ENCODE peak calls at places on chromosomes 1 and 21, in five cellular contexts. S is stomach, V is endothelial cell, W is anterior cingulate cortex, Z is NCI-H1930. F is an unnamed sample.

GRCh38 chr1:62879962-62880361 is 96.0 kb downstream of the ATG4C start:
- DNase-seq in S (no peak), V (no peak), W (no peak), Z (no peak), F (no peak)

GRCh38 chr1:242546849-242547724 is 22.6 kb upstream of the PLD5 start:
- DNase-seq in S (no peak), V (no peak), W (no peak), Z (no peak), F (no peak)

GRCh38 chr1:164605254-164606091 is 46.5 kb downstream of the PBX1 start:
- DNase-seq in S (no peak), V (no peak), W (no peak), Z (no peak), F (no peak)

GRCh38 chr21:31932470-31932764 is 59.6 kb downstream of the HUNK start:
- DNase-seq in S (no peak), V (no peak), W (no peak), Z (no peak), F (no peak)

GRCh38 chr1:17605582-17606344 is 66.3 kb downstream of the ARHGEF10L start:
- DNase-seq in S (peak), V (no peak), W (no peak), Z (no peak), F (no peak)

GRCh38 chr1:98210064-98210463 is 289.2 kb upstream of the DPYD start:
- DNase-seq in S (no peak), V (no peak), W (no peak), Z (no peak), F (no peak)

GRCh38 chr1:9028921-9029715 is 2.9 kb upstream of the SLC2A7 start:
- DNase-seq in S (no peak), V (no peak), W (no peak), Z (no peak), F (no peak)

GRCh38 chr1:185144233-185144632 is 12.5 kb downstream of the TRMT1L start:
- DNase-seq in S (no peak), V (no peak), W (no peak), Z (no peak), F (no peak)

GRCh38 chr1:60825593-60825992 is 256.8 kb upstream of the NFIA start:
- DNase-seq in S (no peak), V (no peak), W (no peak), Z (no peak), F (no peak)

GRCh38 chr1:94905207-94905606 is 21.7 kb downstream of the CNN3 start:
- DNase-seq in S (no peak), V (no peak), W (no peak), Z (no peak), F (no peak)

GRCh38 chr1:156233421-156234127 is 8.4 kb upstream of the BGLAP start:
- DNase-seq in S (no peak), V (no peak), W (no peak), Z (no peak), F (no peak)

GRCh38 chr1:243313635-243314536 is 58.0 kb downstream of the SDCCAG8 start:
- DNase-seq in S (no peak), V (no peak), W (no peak), Z (no peak), F (peak)

GRCh38 chr1:226735576-226735975 is 3.5 kb downstream of the ITPKB start:
- DNase-seq in S (no peak), V (no peak), W (no peak), Z (no peak), F (no peak)

GRCh38 chr21:41419921-41420862 is 5.8 kb upstream of the MX1 start:
- DNase-seq in S (peak), V (peak), W (peak), Z (peak), F (peak)

GRCh38 chr1:186212574-186213224 is 162.4 kb downstream of the TPR start:
- DNase-seq in S (no peak), V (peak), W (peak), Z (peak), F (peak)

GRCh38 chr1:65310078-65310587 is 790 bp downstream of the DNAJC6 start:
- DNase-seq in S (no peak), V (no peak), W (peak), Z (peak), F (no peak)

GRCh38 chr1:160104520-160104885 is 6.1 kb upstream of the IGSF8 start:
- DNase-seq in S (no peak), V (no peak), W (no peak), Z (no peak), F (no peak)

GRCh38 chr1:205493241-205494085 is 11.0 kb upstream of the CDK18 start:
- DNase-seq in S (peak), V (no peak), W (no peak), Z (no peak), F (no peak)

GRCh38 chr1:109248797-109249629 is at the start of gene CELSR2:
- DNase-seq in S (peak), V (peak), W (peak), Z (peak), F (peak)

GRCh38 chr21:27202301-27202700 is 235.4 kb upstream of the ADAMTS5 start:
- DNase-seq in S (no peak), V (no peak), W (no peak), Z (no peak), F (no peak)

GRCh38 chr1:39876136-39876535 is 7.2 kb downstream of the TRIT1 start:
- DNase-seq in S (no peak), V (no peak), W (no peak), Z (no peak), F (no peak)

GRCh38 chr1:63148825-63149645 is 173.3 kb upstream of the FOXD3 start:
- DNase-seq in S (peak), V (peak), W (peak), Z (peak), F (no peak)

GRCh38 chr1:87473203-87473661 is 144.6 kb downstream of the LMO4 start:
- DNase-seq in S (no peak), V (no peak), W (no peak), Z (no peak), F (no peak)

F was measured in GM12892.